ENCODE peak calls at places on chromosomes 7 and 10, in seven cellular contexts. Q is transverse colon, M is esophagus muscularis mucosa, A is astrocyte of the spinal cord, P is OCI-LY7, S is fibroblast of lung, B is GM23338. N is an unnamed sample.
A peak's percentile ranks its signal among the peaks of the same experiment; 100 is the strongest.

GRCh38 chr7:102119213-102119651 is 167.4 kb upstream of the SH2B2 start:
- DNase-seq in A (no peak), Q (no peak), M (no peak), P (no peak), S (peak; percentile 37), B (no peak), N (peak; percentile 72)

GRCh38 chr10:71080381-71081228 is 131.8 kb upstream of the UNC5B start:
- DNase-seq in A (no peak), M (peak; percentile 78), S (no peak), B (no peak), Q (peak; percentile 3), P (no peak), N (no peak)

GRCh38 chr10:128058106-128058745 is 68.0 kb downstream of the MKI67 start:
- DNase-seq in S (no peak), M (no peak), Q (no peak), B (no peak), P (no peak), A (no peak), N (no peak)

GRCh38 chr7:129530881-129531391 is 28.6 kb downstream of the SMKR1 start:
- DNase-seq in M (no peak), S (peak; percentile 86), P (no peak), B (no peak), A (peak; percentile 63), Q (no peak), N (peak; percentile 66)

GRCh38 chr10:104811166-104811565 is 170.1 kb downstream of the SORCS3 start:
- DNase-seq in S (no peak), M (no peak), A (no peak), B (no peak), Q (no peak), P (no peak), N (no peak)

GRCh38 chr7:94008537-94008936 is 4.4 kb upstream of the BET1 start:
- DNase-seq in M (no peak), B (no peak), P (no peak), A (peak; percentile 15), S (peak; percentile 86), Q (no peak), N (peak; percentile 18)

GRCh38 chr10:73339436-73339835 is 19.2 kb downstream of the CFAP70 start:
- DNase-seq in P (no peak), A (no peak), M (no peak), B (no peak), Q (no peak), S (no peak), N (no peak)

GRCh38 chr10:21513035-21513434 is 12.4 kb downstream of the SKIDA1 start:
- DNase-seq in Q (no peak), M (no peak), P (no peak), B (no peak), A (peak; percentile 39), S (peak; percentile 13), N (no peak)

GRCh38 chr7:23062452-23062851 is 43.1 kb upstream of the KLHL7 start:
- DNase-seq in M (no peak), Q (no peak), A (no peak), P (no peak), B (no peak), S (peak; percentile 85), N (peak; percentile 58)

GRCh38 chr7:134480730-134481129 is 21.8 kb upstream of the AKR1B1 start:
- DNase-seq in B (peak; percentile 54), A (peak; percentile 41), M (no peak), P (no peak), S (peak; percentile 65), Q (no peak), N (peak; percentile 54)

GRCh38 chr7:53315986-53316385 is 280.6 kb downstream of the POM121L12 start:
- DNase-seq in P (no peak), Q (no peak), A (peak; percentile 5), S (peak; percentile 2), B (no peak), M (no peak), N (no peak)

GRCh38 chr7:155764432-155764798 is 47.8 kb downstream of the SHH start:
- DNase-seq in M (no peak), S (no peak), A (no peak), B (no peak), Q (no peak), P (no peak), N (no peak)

GRCh38 chr10:58712982-58713381 is 200.3 kb downstream of the BICC1 start:
- DNase-seq in P (no peak), S (no peak), B (peak; percentile 32), Q (no peak), M (no peak), A (no peak), N (no peak)

GRCh38 chr7:128923411-128923800 is 12.9 kb upstream of the KCP start:
- DNase-seq in B (no peak), P (no peak), M (no peak), Q (no peak), S (no peak), A (no peak), N (no peak)

GRCh38 chr10:70890917-70891431 is 2.6 kb upstream of the PCBD1 start:
- DNase-seq in A (no peak), S (no peak), P (no peak), M (no peak), Q (no peak), B (no peak), N (peak; percentile 16)

GRCh38 chr7:24216576-24217116 is 67.3 kb upstream of the NPY start:
- DNase-seq in A (peak; percentile 36), P (no peak), M (peak; percentile 39), B (no peak), Q (no peak), S (peak; percentile 93), N (peak; percentile 9)

GRCh38 chr7:107788662-107789061 is 14.4 kb downstream of the SLC26A3 start:
- DNase-seq in P (peak; percentile 8), B (no peak), M (no peak), A (no peak), S (no peak), Q (no peak), N (no peak)
- TF ChIP-seq CTCF in P (no peak), B (no peak), M (no peak), A (no peak), S (no peak), Q (no peak), N (no peak)

GRCh38 chr7:18534481-18534880 is 38.9 kb downstream of the HDAC9 start:
- DNase-seq in B (no peak), Q (no peak), P (no peak), S (peak; percentile 27), M (no peak), A (no peak), N (no peak)

GRCh38 chr7:18530224-18531179 is 35.0 kb downstream of the HDAC9 start:
- DNase-seq in B (no peak), A (no peak), Q (no peak), P (peak; percentile 63), M (no peak), S (no peak), N (no peak)

GRCh38 chr7:18531539-18531938 is 36.0 kb downstream of the HDAC9 start:
- DNase-seq in A (no peak), M (no peak), P (no peak), Q (no peak), S (no peak), B (no peak), N (no peak)

GRCh38 chr7:18535811-18536413 is 40.4 kb downstream of the HDAC9 start:
- DNase-seq in Q (no peak), M (no peak), P (peak; percentile 49), A (no peak), B (peak; percentile 62), S (no peak), N (no peak)

DNA sequence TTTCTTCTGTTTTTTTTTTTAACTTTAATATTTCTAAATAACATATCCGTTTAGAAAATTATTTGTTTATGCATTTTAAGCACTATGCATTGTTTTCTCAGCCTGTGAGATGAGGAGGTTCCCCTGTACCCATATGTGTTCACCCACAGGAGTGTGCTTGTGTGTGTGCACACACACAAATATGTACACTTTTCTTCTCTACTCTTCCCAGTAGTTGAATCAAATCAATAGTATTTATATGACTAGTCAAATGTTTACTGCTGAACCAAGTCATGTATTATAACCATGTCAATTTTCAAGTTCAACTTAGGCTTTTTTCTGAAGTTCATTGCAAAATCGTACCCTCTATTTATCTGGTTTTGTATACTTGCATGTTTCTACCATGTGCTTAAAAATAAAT is 37.3 kb downstream of the HDAC9 start:
- DNase-seq in B (no peak), P (no peak), A (no peak), Q (no peak), S (no peak), M (no peak), N (no peak)
- H3K4me3 ChIP-seq in B (no peak overlapping the region), P (peak overlapping the region; percentile 58), A (no peak overlapping the region), Q (no peak overlapping the region), S (no peak overlapping the region), M (no peak overlapping the region), N (no peak overlapping the region)

GRCh38 chr7:87926581-87927461 is 7.2 kb upstream of the ADAM22 start:
- DNase-seq in M (no peak), Q (peak; percentile 42), P (peak; percentile 56), S (peak; percentile 74), A (peak; percentile 92), B (peak; percentile 90), N (peak; percentile 20)
- TF ChIP-seq CTCF in M (no peak), Q (no peak), P (peak; percentile 74), S (no peak), A (no peak), B (peak; percentile 84), N (no peak)

GRCh38 chr10:101053516-101053915 is 8.3 kb upstream of the KAZALD1 start:
- DNase-seq in A (no peak), S (peak; percentile 49), Q (no peak), B (no peak), P (no peak), M (no peak), N (no peak)

GRCh38 chr10:101047268-101047667 is 14.5 kb upstream of the KAZALD1 start:
- DNase-seq in S (no peak), B (no peak), M (no peak), A (no peak), P (no peak), Q (no peak), N (no peak)

GRCh38 chr10:101047961-101048892 is 13.6 kb upstream of the KAZALD1 start:
- DNase-seq in M (no peak), A (no peak), B (peak; percentile 86), S (no peak), P (no peak), Q (peak; percentile 26), N (no peak)

GRCh38 chr10:101052285-101052684 is 9.5 kb upstream of the KAZALD1 start:
- DNase-seq in A (peak; percentile 69), Q (no peak), S (peak; percentile 78), M (no peak), B (no peak), P (no peak), N (peak; percentile 70)

GRCh38 chr10:101050206-101051069 is 11.4 kb upstream of the KAZALD1 start:
- DNase-seq in P (peak; percentile 83), M (no peak), A (peak; percentile 54), S (peak; percentile 30), Q (peak; percentile 77), B (peak; percentile 89), N (peak; percentile 49)
- H3K4me3 ChIP-seq in P (peak overlapping the region; percentile 50), M (peak overlapping the region; percentile 37), A (peak overlapping the region; percentile 10), S (no peak overlapping the region), Q (peak overlapping the region; percentile 32), B (peak overlapping the region; percentile 51), N (peak overlapping the region; percentile 10)